ENCODE peak calls at places on chromosomes 4 and X, in eight cellular contexts. H is NCI-H510A, O is prostate gland, K is LoVo, T is NCI-H345, L is left colon, Z is non-pigmented ciliary epithelial cell, Q is smooth muscle cell of the brain vasculature. R is an unnamed sample.

GRCh38 chr4:38802561-38803355 is 1.8 kb downstream of the TLR1 start:
- DNase-seq in H (no peak), O (no peak), K (no peak), T (no peak), L (no peak), Z (no peak), Q (no peak), R (no peak)

GRCh38 chr4:87073187-87073569 is 138.4 kb downstream of the AFF1 start:
- DNase-seq in H (no peak), O (no peak), K (no peak), T (no peak), L (no peak), Z (no peak), Q (no peak), R (no peak)

GRCh38 chrX:12949205-12949926 is 25.5 kb upstream of the TMSB4X start:
- DNase-seq in H (no peak), O (no peak), K (no peak), T (no peak), L (no peak), Z (no peak), Q (no peak), R (no peak)

GRCh38 chr4:132395576-132395975 is 753.5 kb upstream of the PCDH10 start:
- DNase-seq in H (no peak), O (no peak), K (no peak), T (no peak), L (no peak), Z (no peak), Q (no peak), R (no peak)

GRCh38 chrX:34560180-34560579 is 96.9 kb downstream of the TMEM47 start:
- DNase-seq in H (no peak), O (no peak), K (no peak), T (no peak), L (no peak), Z (no peak), Q (no peak), R (no peak)

GRCh38 chrX:108732630-108733321 is 3.6 kb downstream of the IRS4 start:
- DNase-seq in H (peak), O (no peak), K (no peak), T (peak), L (no peak), Z (no peak), Q (no peak), R (no peak)

GRCh38 chr4:145602129-145602760 is 16.9 kb upstream of the MMAA start:
- DNase-seq in H (no peak), O (no peak), K (no peak), T (no peak), L (no peak), Z (no peak), Q (no peak), R (no peak)

GRCh38 chr4:94711635-94712034 is 46.1 kb upstream of the BMPR1B start:
- DNase-seq in H (no peak), O (no peak), K (no peak), T (no peak), L (no peak), Z (no peak), Q (no peak), R (no peak)

GRCh38 chr4:6404611-6405416 is 67.6 kb downstream of the PPP2R2C start:
- DNase-seq in H (peak), O (no peak), K (no peak), T (peak), L (no peak), Z (no peak), Q (no peak), R (no peak)

GRCh38 chrX:46366597-46367207 is 178.5 kb downstream of the ZNF674 start:
- DNase-seq in H (no peak), O (no peak), K (no peak), T (no peak), L (no peak), Z (no peak), Q (no peak), R (no peak)